ENCODE peak calls at places on chromosome 2, in five cellular contexts. T is foreskin fibroblast, Y is nephron progenitor cell, X is endothelial cell, Z is pulmonary artery endothelial cell. E is an unnamed sample.

GRCh38 chr2:219672406-219672805 is 45.0 kb downstream of the SLC4A3 start:
- DNase-seq in T (no peak), Y (no peak), X (no peak), Z (no peak), E (no peak)

GRCh38 chr2:133780099-133780996 is 212.1 kb upstream of the NCKAP5 start:
- DNase-seq in T (peak; percentile 74), Y (peak; percentile 73), X (peak; percentile 68), Z (peak; percentile 40), E (peak; percentile 3)

GRCh38 chr2:60513191-60513590 is 40.3 kb downstream of the BCL11A start:
- DNase-seq in T (no peak), Y (no peak), X (no peak), Z (no peak), E (no peak)

GRCh38 chr2:20523053-20523452 is 76.2 kb downstream of the RHOB start:
- DNase-seq in T (no peak), Y (no peak), X (no peak), Z (no peak), E (no peak)

GRCh38 chr2:176514805-176515500 is 245.7 kb downstream of the MTX2 start:
- DNase-seq in T (no peak), Y (no peak), X (no peak), Z (no peak), E (no peak)

GRCh38 chr2:222318712-222319575 is 20.1 kb upstream of the PAX3 start:
- DNase-seq in T (peak; percentile 32), Y (peak; percentile 71), X (no peak), Z (no peak), E (no peak)

GRCh38 chr2:64657416-64657815 is 3.7 kb upstream of the SERTAD2 start:
- DNase-seq in T (no peak), Y (no peak), X (no peak), Z (no peak), E (no peak)

GRCh38 chr2:235669269-235669831 is 175.5 kb downstream of the AGAP1 start:
- DNase-seq in T (peak; percentile 67), Y (peak; percentile 86), X (peak; percentile 76), Z (no peak), E (no peak)

GRCh38 chr2:207251573-207252192 is 85.9 kb upstream of the KLF7 start:
- DNase-seq in T (no peak), Y (no peak), X (no peak), Z (no peak), E (no peak)

GRCh38 chr2:223994562-223995162 is 37.4 kb downstream of the MRPL44 start:
- DNase-seq in T (no peak), Y (no peak), X (no peak), Z (no peak), E (no peak)

E was measured in stimulated activated naive B cell treated with anti-CD40 and anti-IgM and Interleukin-4, amounts not matched to agents 10 μg/mL and 1 μg/mL and 100 μg/mL, for 72 hours.